ENCODE peak calls at places on chromosomes 13 and 19, in eight cellular contexts. Q is T follicular helper cell, B is fibroblast of mammary gland, C is H7, A is fibroblast of the aortic adventitia, G is progenitor cell of endocrine pancreas, L is activated T-cell treated with anti-CD3 and anti-CD28 coated beads for 1 hour, H is NCI-H446. K is an unnamed sample.

GRCh38 chr13:113073942-113074341 is 31.6 kb upstream of the F7 start:
- DNase-seq in G (no peak), B (no peak), Q (no peak), H (no peak), C (no peak), A (no peak), L (no peak), K (no peak)

GRCh38 chr13:95704510-95704909 is 27.6 kb downstream of the DNAJC3 start:
- DNase-seq in H (peak; percentile 44), L (no peak), A (no peak), Q (no peak), C (peak; percentile 29), G (no peak), B (peak; percentile 23), K (no peak)

GRCh38 chr19:42412661-42413076 is 14.5 kb downstream of the LIPE start:
- DNase-seq in C (peak; percentile 42), A (no peak), H (no peak), G (no peak), Q (no peak), L (no peak), B (no peak), K (no peak)

GRCh38 chr19:1080360-1081161 is 13.6 kb downstream of the ARHGAP45 start:
- DNase-seq in L (no peak), A (no peak), G (no peak), Q (no peak), C (no peak), H (no peak), B (no peak), K (no peak)

GRCh38 chr13:31476266-31476665 is 263.1 kb upstream of the RXFP2 start:
- DNase-seq in H (no peak), B (peak; percentile 81), L (no peak), C (no peak), Q (no peak), G (no peak), A (peak; percentile 96), K (no peak)

GRCh38 chr19:18093439-18094161 is 4.0 kb upstream of the MAST3 start:
- DNase-seq in Q (no peak), B (peak; percentile 60), G (no peak), L (no peak), A (peak; percentile 39), H (peak; percentile 52), C (peak; percentile 66), K (no peak)

GRCh38 chr19:19067276-19068072 is 3.7 kb downstream of the SLC25A42 start:
- DNase-seq in L (no peak), A (peak; percentile 22), G (no peak), C (no peak), H (peak; percentile 69), B (peak; percentile 41), Q (no peak), K (no peak)

GRCh38 chr19:35793381-35794165 is 18.2 kb downstream of the ARHGAP33 start:
- DNase-seq in Q (no peak), L (no peak), G (no peak), H (no peak), B (peak; percentile 52), C (peak; percentile 51), A (peak; percentile 50), K (no peak)

GRCh38 chr19:33274663-33275558 is 27.4 kb downstream of the CEBPA start:
- DNase-seq in B (no peak), C (peak; percentile 78), L (no peak), G (no peak), H (no peak), A (no peak), Q (no peak), K (peak; percentile 84)

GRCh38 chr19:48596679-48597465 is 9.7 kb upstream of the SPACA4 start:
- DNase-seq in L (no peak), H (no peak), C (peak; percentile 49), A (no peak), G (no peak), B (no peak), Q (peak; percentile 33), K (no peak)

GRCh38 chr19:275000-275399 is 16.2 kb downstream of the PLPP2 start:
- DNase-seq in L (no peak), C (no peak), H (no peak), A (no peak), B (no peak), Q (no peak), G (no peak), K (no peak)

GRCh38 chr13:38366954-38367645 is 17.4 kb downstream of the UFM1 start:
- DNase-seq in B (peak; percentile 84), A (no peak), C (no peak), L (no peak), G (no peak), H (peak; percentile 49), Q (no peak), K (no peak)

GRCh38 chr13:43242040-43242439 is 218.7 kb downstream of the DNAJC15 start:
- DNase-seq in H (peak; percentile 25), G (no peak), B (peak; percentile 44), L (no peak), Q (no peak), A (no peak), C (no peak), K (no peak)

K was measured in neural progenitor cell.